ENCODE peak calls at places on chromosomes 3 and 15, in seven cellular contexts. F is MM.1S, D is colonic mucosa, M is fibroblast of pulmonary artery, X is left ventricle myocardium inferior, P is uterus, H is left lung. L is an unnamed sample.

GRCh38 chr15:98401029-98401428 is 247.3 kb upstream of the IGF1R start:
- DNase-seq in F (no peak), D (no peak), M (no peak), X (peak), P (no peak), H (no peak), L (no peak)

GRCh38 chr3:120685411-120685810 is 3.4 kb upstream of the HGD start:
- DNase-seq in F (no peak), D (no peak), M (no peak), X (no peak), P (no peak), H (no peak), L (no peak)

GRCh38 chr15:89426500-89426899 is 69.9 kb downstream of the RHCG start:
- DNase-seq in F (no peak), D (no peak), M (no peak), X (no peak), P (no peak), H (no peak), L (no peak)

GRCh38 chr15:65346856-65347598 is 30.8 kb downstream of the IGDCC3 start:
- DNase-seq in F (no peak), D (no peak), M (no peak), X (no peak), P (no peak), H (no peak), L (no peak)

GRCh38 chr3:151926956-151927355 is 53.5 kb downstream of the SUCNR1 start:
- DNase-seq in F (no peak), D (no peak), M (no peak), X (no peak), P (no peak), H (no peak), L (no peak)

GRCh38 chr3:132659370-132660055 is at the start of gene ACAD11:
- DNase-seq in F (peak), D (peak), M (peak), X (peak), P (peak), H (peak), L (peak)

GRCh38 chr15:69725957-69726356 is 273.3 kb downstream of the RPLP1 start:
- DNase-seq in F (no peak), D (no peak), M (no peak), X (peak), P (no peak), H (peak), L (no peak)

GRCh38 chr3:194686414-194686815 is 732 bp downstream of the FAM43A start:
- DNase-seq in F (no peak), D (no peak), M (no peak), X (no peak), P (no peak), H (no peak), L (peak)

GRCh38 chr15:78969687-78970349 is 25.0 kb upstream of the CTSH start:
- DNase-seq in F (no peak), D (no peak), M (peak), X (no peak), P (no peak), H (no peak), L (no peak)

GRCh38 chr15:91032919-91033803 is 10.8 kb upstream of the VPS33B start:
- DNase-seq in F (peak), D (peak), M (peak), X (peak), P (no peak), H (peak), L (peak)

GRCh38 chr3:117477214-117477755 is 767.7 kb downstream of the TUSC7 start:
- DNase-seq in F (no peak), D (no peak), M (no peak), X (no peak), P (no peak), H (no peak), L (no peak)

GRCh38 chr15:40879609-40880008 is 5.6 kb upstream of the RHOV start:
- DNase-seq in F (no peak), D (peak), M (no peak), X (no peak), P (no peak), H (no peak), L (no peak)

GRCh38 chr15:59190291-59190690 is 16.4 kb upstream of the LDHAL6B start:
- DNase-seq in F (no peak), D (no peak), M (no peak), X (no peak), P (no peak), H (no peak), L (no peak)

GRCh38 chr3:123758081-123758564 is 126.0 kb downstream of the MYLK start:
- DNase-seq in F (no peak), D (peak), M (no peak), X (no peak), P (no peak), H (no peak), L (no peak)

GRCh38 chr3:72938471-72939265 is 50.8 kb downstream of the GXYLT2 start:
- DNase-seq in F (peak), D (peak), M (peak), X (peak), P (peak), H (peak), L (no peak)

GRCh38 chr3:195847061-195847950 is 35.6 kb upstream of the MUC4 start:
- DNase-seq in F (no peak), D (peak), M (peak), X (no peak), P (no peak), H (no peak), L (no peak)

GRCh38 chr15:66647358-66647757 is 54.7 kb upstream of the SMAD6 start:
- DNase-seq in F (no peak), D (no peak), M (peak), X (peak), P (no peak), H (no peak), L (no peak)

GRCh38 chr3:157204880-157205279 is 44.9 kb upstream of the CCNL1 start:
- DNase-seq in F (no peak), D (no peak), M (no peak), X (no peak), P (no peak), H (no peak), L (no peak)

GRCh38 chr15:48925714-48926223 is 38.0 kb downstream of the SHC4 start:
- DNase-seq in F (no peak), D (no peak), M (peak), X (no peak), P (no peak), H (no peak), L (no peak)

GRCh38 chr3:67739851-67740250 is 85.4 kb upstream of the SUCLG2 start:
- DNase-seq in F (no peak), D (no peak), M (no peak), X (no peak), P (no peak), H (no peak), L (no peak)

GRCh38 chr3:105584351-105584790 is 217.7 kb downstream of the ALCAM start:
- DNase-seq in F (no peak), D (no peak), M (no peak), X (no peak), P (no peak), H (no peak), L (no peak)

GRCh38 chr15:47674576-47675232 is 42.6 kb upstream of the SEMA6D start:
- DNase-seq in F (no peak), D (no peak), M (no peak), X (no peak), P (no peak), H (no peak), L (no peak)

GRCh38 chr3:197748597-197749314 is 927 bp upstream of the FYTTD1 start:
- DNase-seq in F (no peak), D (no peak), M (no peak), X (no peak), P (no peak), H (no peak), L (no peak)

GRCh38 chr3:5731100-5731499 is 543.6 kb downstream of the EDEM1 start:
- DNase-seq in F (no peak), D (no peak), M (no peak), X (no peak), P (no peak), H (no peak), L (no peak)

GRCh38 chr15:98120561-98120960 is 160.1 kb downstream of the ARRDC4 start:
- DNase-seq in F (no peak), D (no peak), M (no peak), X (no peak), P (no peak), H (no peak), L (no peak)

GRCh38 chr3:33430571-33430970 is 9.6 kb downstream of the UBP1 start:
- DNase-seq in F (no peak), D (no peak), M (no peak), X (no peak), P (no peak), H (no peak), L (no peak)

GRCh38 chr15:58352026-58352929 is 79.5 kb upstream of the LIPC start:
- DNase-seq in F (no peak), D (no peak), M (peak), X (no peak), P (no peak), H (no peak), L (no peak)

GRCh38 chr15:71443538-71443937 is 328.3 kb downstream of the THSD4 start:
- DNase-seq in F (peak), D (peak), M (peak), X (peak), P (peak), H (peak), L (no peak)

GRCh38 chr3:171290680-171291079 is 169.5 kb downstream of the TNIK start:
- DNase-seq in F (no peak), D (no peak), M (no peak), X (no peak), P (no peak), H (no peak), L (no peak)

GRCh38 chr3:94311651-94312050 is 248.8 kb downstream of the NSUN3 start:
- DNase-seq in F (no peak), D (no peak), M (no peak), X (no peak), P (no peak), H (no peak), L (no peak)

GRCh38 chr3:186451371-186451770 is 89.3 kb upstream of the DGKG start:
- DNase-seq in F (no peak), D (no peak), M (no peak), X (no peak), P (no peak), H (no peak), L (no peak)

GRCh38 chr3:165459924-165460540 is 263.8 kb upstream of the SLITRK3 start:
- DNase-seq in F (no peak), D (no peak), M (no peak), X (no peak), P (no peak), H (no peak), L (no peak)

GRCh38 chr3:186772886-186773417 is 10.4 kb upstream of the EIF4A2 start:
- DNase-seq in F (peak), D (peak), M (no peak), X (peak), P (peak), H (peak), L (peak)

GRCh38 chr3:126990024-126990700 is 7.2 kb downstream of the PLXNA1 start:
- DNase-seq in F (no peak), D (no peak), M (no peak), X (no peak), P (no peak), H (no peak), L (no peak)

GRCh38 chr15:40918799-40919392 is 10.2 kb upstream of the DLL4 start:
- DNase-seq in F (no peak), D (no peak), M (no peak), X (no peak), P (no peak), H (no peak), L (no peak)

GRCh38 chr3:118629821-118630220 is 404.8 kb downstream of the IGSF11 start:
- DNase-seq in F (no peak), D (no peak), M (no peak), X (no peak), P (no peak), H (no peak), L (no peak)

GRCh38 chr3:118628704-118629341 is 405.8 kb downstream of the IGSF11 start:
- DNase-seq in F (peak), D (peak), M (peak), X (peak), P (no peak), H (peak), L (no peak)
- TF ChIP-seq CTCF in F (peak), D (peak), M (peak), X (peak), P (peak), H (peak), L (no peak)

GRCh38 chr15:37981781-37982180 is 47.3 kb downstream of the TMCO5A start:
- DNase-seq in F (peak), D (no peak), M (peak), X (no peak), P (no peak), H (no peak), L (no peak)
- TF ChIP-seq CTCF in F (peak), D (no peak), M (peak), X (peak), P (no peak), H (peak), L (no peak)

DNA sequence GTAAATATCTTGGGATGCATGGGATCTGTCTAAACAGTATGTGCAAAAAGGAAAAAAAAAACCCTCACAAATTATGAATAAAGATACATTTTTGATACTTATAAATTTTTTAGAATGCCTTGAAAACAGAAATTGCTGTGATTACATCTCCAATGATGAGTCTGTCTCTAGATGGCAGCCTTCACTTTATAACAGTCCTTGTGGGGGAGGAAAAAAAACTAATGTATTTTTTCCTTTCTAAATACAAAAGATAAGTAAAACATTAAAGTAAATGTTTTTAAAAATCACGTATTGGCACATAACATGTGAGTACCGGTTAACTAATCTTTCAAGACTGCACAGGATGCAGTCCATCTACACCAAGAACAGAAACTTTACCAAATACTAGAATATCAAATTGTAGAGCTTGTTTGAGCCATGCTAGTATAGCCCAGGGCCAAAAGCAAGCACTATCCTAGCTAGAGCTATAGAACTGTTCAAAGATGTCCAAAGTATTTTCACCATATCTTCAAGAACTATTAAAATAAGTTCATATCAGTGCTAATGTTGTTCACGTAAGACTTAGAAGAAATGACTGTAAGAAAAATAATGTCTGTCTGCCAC is 206.4 kb downstream of the STAG1 start:
- DNase-seq in F (no peak), D (no peak), M (peak), X (no peak), P (no peak), H (no peak), L (no peak)
- TF ChIP-seq CTCF in F (no peak), D (no peak), M (peak), X (peak), P (no peak), H (peak), L (no peak)

DNA sequence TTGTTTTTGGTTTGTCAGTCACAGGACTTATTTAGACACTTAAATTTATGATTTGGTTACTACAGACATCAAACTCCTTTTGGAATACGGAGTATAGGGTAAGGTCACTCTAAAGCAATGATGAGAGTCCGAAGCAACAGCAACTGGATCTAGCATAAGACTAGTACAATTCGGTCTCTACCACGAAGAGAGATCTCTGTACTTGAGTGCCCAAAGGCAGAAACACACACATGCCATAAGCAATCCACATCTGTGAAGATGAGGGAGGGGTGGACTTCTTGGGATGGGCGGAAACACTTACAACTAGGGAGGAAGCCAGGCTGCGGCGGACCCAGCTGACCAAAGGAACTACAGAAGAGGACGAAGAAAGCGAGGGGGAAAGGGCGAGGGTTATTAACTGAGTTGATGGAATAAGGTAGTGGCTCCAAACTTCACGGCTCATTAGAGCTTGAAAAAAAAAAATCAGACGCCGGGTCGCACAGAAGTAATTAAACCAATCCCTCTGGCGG is 595 bp downstream of the DPH6 start:
- DNase-seq in F (no peak), D (peak), M (peak), X (peak), P (peak), H (peak), L (no peak)
- TF ChIP-seq CTCF in F (no peak), D (no peak), M (no peak), X (no peak), P (no peak), H (no peak), L (no peak)

DNA sequence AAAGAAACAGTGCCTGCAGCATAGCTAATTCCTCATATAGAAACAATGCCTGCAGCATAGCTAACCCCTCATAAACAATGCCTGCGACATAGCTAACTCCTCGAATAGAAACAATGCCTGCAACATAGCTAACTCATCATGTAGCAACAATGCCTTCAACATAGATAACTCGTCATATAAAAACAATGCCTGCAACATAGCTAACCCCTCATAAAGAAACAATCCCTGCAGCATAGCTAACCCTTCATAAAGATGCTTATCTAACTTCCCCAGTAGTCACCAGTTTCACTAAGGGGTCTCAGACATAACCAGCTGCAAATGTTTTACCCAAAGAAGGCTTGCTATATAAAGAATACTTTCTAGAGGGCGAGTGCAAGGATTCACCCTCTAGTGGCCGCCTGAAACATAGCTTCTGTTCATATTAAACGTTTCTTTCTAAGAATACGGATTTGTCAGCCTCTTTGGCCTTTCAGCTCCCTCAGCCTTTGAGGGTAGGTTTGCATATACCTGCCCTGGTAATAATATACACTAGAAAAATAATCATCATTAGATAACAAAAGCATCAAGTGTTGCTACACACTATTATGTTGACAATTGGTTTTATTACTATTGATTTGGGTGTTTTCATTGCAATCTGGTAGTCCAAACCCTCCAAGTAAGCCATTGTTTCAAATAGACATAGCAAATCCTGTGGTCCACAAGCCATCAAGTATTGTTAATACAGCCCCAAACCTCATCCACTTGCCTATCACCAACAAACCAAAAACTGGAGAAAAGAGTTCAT is 44.4 kb upstream of the FAN1 start:
- DNase-seq in F (peak), D (no peak), M (peak), X (no peak), P (no peak), H (no peak), L (no peak)
- TF ChIP-seq CTCF in F (peak), D (peak), M (peak), X (peak), P (peak), H (peak), L (peak)

DNA sequence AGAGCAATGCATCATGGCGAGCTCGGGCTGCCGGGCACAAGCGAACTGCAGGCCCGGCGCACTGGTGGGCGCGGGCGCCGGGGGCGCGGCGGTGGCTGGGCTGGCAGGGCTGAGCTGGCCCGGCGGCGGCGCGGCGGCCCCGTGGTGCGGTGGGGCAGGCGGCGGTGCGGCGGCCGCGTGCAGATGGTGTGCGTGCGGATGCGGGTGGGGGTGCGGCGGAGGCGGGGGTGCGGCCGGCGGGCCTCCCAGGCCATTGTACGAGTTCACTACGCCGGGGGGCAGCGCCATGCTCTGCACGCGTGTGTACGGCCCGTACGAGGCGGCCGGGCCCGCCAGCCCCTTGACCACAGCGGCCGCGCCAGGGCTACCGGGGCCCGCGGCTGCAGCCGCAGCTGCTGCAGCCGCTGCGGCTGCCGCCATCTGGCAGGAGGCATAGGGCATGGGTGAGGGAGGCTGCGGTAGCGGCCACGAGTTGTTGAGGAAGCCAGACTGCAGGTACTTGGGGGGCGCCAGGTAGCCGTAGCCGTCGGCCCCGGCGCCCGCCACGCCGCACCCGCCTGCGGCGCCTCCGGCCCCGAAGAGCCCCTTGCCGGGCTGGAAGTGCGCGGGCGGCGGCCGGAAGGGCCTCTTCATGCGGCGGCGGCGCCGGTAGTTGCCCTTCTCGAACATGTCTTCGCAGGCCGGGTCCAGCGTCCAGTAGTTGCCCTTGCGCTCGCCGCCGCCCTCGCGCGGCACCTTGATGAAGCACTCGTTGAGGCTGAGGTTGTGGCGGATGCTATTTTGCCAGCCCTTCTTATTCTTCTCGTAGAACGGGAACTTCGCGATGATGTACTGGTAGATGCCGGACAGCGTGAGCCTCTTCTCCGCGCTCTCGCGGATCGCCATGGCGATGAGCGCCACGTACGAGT is 1.0 kb downstream of the FOXL2 start:
- DNase-seq in F (no peak), D (peak), M (peak), X (no peak), P (no peak), H (no peak), L (no peak)
- TF ChIP-seq CTCF in F (no peak), D (no peak), M (peak), X (peak), P (no peak), H (no peak), L (no peak)

GRCh38 chr3:10706156-10707088 is 109.6 kb upstream of the SLC6A11 start:
- DNase-seq in F (no peak), D (no peak), M (no peak), X (no peak), P (no peak), H (no peak), L (no peak)
- TF ChIP-seq CTCF in F (no peak), D (no peak), M (no peak), X (no peak), P (no peak), H (no peak), L (no peak)

L was measured in natural killer cell.